ENCODE peak calls at places on chromosomes 2 and 18, in four cellular contexts. P is IMR-90, C is endodermal cell, A is uterus. H is an unnamed sample. For H3K4me1, the result is how much of the 10 kb centered on the place peaks cover.

GRCh38 chr2:218806346-218806978 is 24.5 kb downstream of the CYP27A1 start:
- DNase-seq in A (peak), P (peak), C (no peak), H (peak)

GRCh38 chr2:6877402-6878305 is at the start of gene RSAD2:
- DNase-seq in C (no peak), P (peak), A (peak), H (no peak)

GRCh38 chr2:17643031-17643615 is 102.6 kb downstream of the VSNL1 start:
- DNase-seq in A (peak), P (peak), C (no peak), H (peak)

GRCh38 chr2:73176205-73176880 is 26.0 kb upstream of the NOTO start:
- DNase-seq in A (peak), C (peak), P (no peak), H (peak)

GRCh38 chr2:101064868-101065549 is 62.9 kb downstream of the RPL31 start:
- DNase-seq in A (no peak), C (no peak), P (peak), H (peak)

GRCh38 chr2:172833898-172834297 is 98.3 kb downstream of the RAPGEF4 start:
- DNase-seq in C (no peak), A (no peak), P (peak), H (no peak)

GRCh38 chr2:202064206-202064880 is 8.7 kb upstream of the KIAA2012 start:
- DNase-seq in A (peak), P (peak), C (peak), H (no peak)

GRCh38 chr2:43103093-43103404 is 123.4 kb downstream of the ZFP36L2 start:
- DNase-seq in C (no peak), P (no peak), A (no peak), H (no peak)

GRCh38 chr2:52613064-52613463 is 1154.5 kb upstream of the CHAC2 start:
- DNase-seq in C (peak), P (no peak), A (no peak), H (no peak)

GRCh38 chr2:164717000-164717597 is 95.8 kb upstream of the GRB14 start:
- DNase-seq in P (peak), C (no peak), A (no peak), H (peak)

GRCh38 chr2:9762941-9763340 is 80.3 kb upstream of the TAF1B start:
- DNase-seq in C (no peak), A (no peak), P (no peak), H (no peak)

GRCh38 chr2:55775828-55776227 is 82.2 kb upstream of the PNPT1 start:
- DNase-seq in P (no peak), C (no peak), A (no peak), H (no peak)

GRCh38 chr2:230124792-230125452 is 56.2 kb upstream of the SLC16A14 start:
- DNase-seq in P (no peak), A (no peak), C (no peak), H (peak)

GRCh38 chr2:82675186-82675585 is 1783.9 kb downstream of the SUCLG1 start:
- DNase-seq in C (no peak), P (no peak), A (no peak), H (no peak)

GRCh38 chr2:175432021-175432420 is 250.5 kb upstream of the ATP5MC3 start:
- DNase-seq in P (no peak), A (no peak), C (no peak), H (no peak)

GRCh38 chr2:189037518-189037917 is 63.3 kb downstream of the COL3A1 start:
- DNase-seq in A (no peak), P (peak), C (no peak), H (no peak)

GRCh38 chr2:166180951-166181812 is 53.4 kb upstream of the SCN1A start:
- DNase-seq in A (no peak), P (peak), C (peak), H (peak)

GRCh38 chr2:197079414-197079813 is 152.9 kb upstream of the PGAP1 start:
- DNase-seq in A (no peak), C (no peak), P (peak), H (no peak)

GRCh38 chr18:55097406-55098170 is 138.3 kb upstream of the CCDC68 start:
- DNase-seq in P (no peak), A (no peak), C (no peak), H (no peak)

GRCh38 chr2:75466708-75467311 is 93.9 kb downstream of the EVA1A start:
- DNase-seq in C (peak), P (peak), A (no peak), H (peak)

GRCh38 chr2:207944334-207944733 is 81.0 kb downstream of the PLEKHM3 start:
- DNase-seq in C (no peak), P (no peak), A (no peak), H (no peak)

GRCh38 chr2:172725741-172726140 is 9.9 kb upstream of the RAPGEF4 start:
- DNase-seq in A (no peak), C (no peak), P (no peak), H (peak)

GRCh38 chr18:47899107-47899840 is 31.2 kb downstream of the SMAD2 start:
- DNase-seq in P (peak), C (no peak), A (no peak), H (no peak)

GRCh38 chr18:26803643-26804042 is 61.9 kb downstream of the AQP4 start:
- DNase-seq in C (no peak), A (no peak), P (no peak), H (no peak)

GRCh38 chr18:7141287-7141686 is 23.7 kb upstream of the LAMA1 start:
- DNase-seq in C (no peak), P (no peak), A (no peak), H (no peak)

GRCh38 chr2:54866868-54867267 is 143.4 kb downstream of the EML6 start:
- DNase-seq in A (no peak), P (no peak), C (no peak), H (no peak)

GRCh38 chr2:132593171-132593570 is 76.8 kb downstream of the LYPD1 start:
- DNase-seq in C (peak), P (peak), A (no peak), H (no peak)

GRCh38 chr18:49647496-49648168 is 85.8 kb downstream of the LIPG start:
- DNase-seq in A (no peak), C (peak), P (peak), H (peak)

GRCh38 chr2:120670771-120671480 is 64.7 kb upstream of the GLI2 start:
- DNase-seq in P (no peak), A (no peak), C (no peak), H (no peak)

GRCh38 chr2:44535376-44535775 is 173.6 kb downstream of the CAMKMT start:
- DNase-seq in C (no peak), A (no peak), P (no peak), H (no peak)

GRCh38 chr2:26268184-26268583 is 23.4 kb downstream of the HADHB start:
- DNase-seq in P (peak), C (no peak), A (no peak), H (no peak)

GRCh38 chr2:73156539-73157124 is 43.9 kb upstream of the RAB11FIP5 start:
- DNase-seq in A (peak), P (peak), C (peak), H (peak)

GRCh38 chr2:224121406-224122067 is 82.5 kb upstream of the SERPINE2 start:
- DNase-seq in C (no peak), P (no peak), A (no peak), H (no peak)

GRCh38 chr18:13217971-13218375 is 587 bp upstream of the LDLRAD4 start:
- DNase-seq in C (peak), P (no peak), A (peak), H (no peak)

GRCh38 chr2:75431276-75431675 is 129.5 kb downstream of the EVA1A start:
- DNase-seq in A (no peak), P (no peak), C (no peak), H (no peak)

GRCh38 chr2:153986488-153987229 is 114.9 kb downstream of the GALNT13 start:
- DNase-seq in P (no peak), C (no peak), A (no peak), H (peak)

GRCh38 chr2:65134158-65134557 is 4.3 kb upstream of the RAB1A start:
- DNase-seq in A (no peak), C (no peak), P (no peak), H (no peak)
- H3K4me1 ChIP-seq in A (under half), C (under half), P (under half), H (under half)

GRCh38 chr18:58953627-58954026 is 89.0 kb downstream of the ZNF532 start:
- DNase-seq in A (no peak), P (no peak), C (no peak), H (no peak)
- H3K4me1 ChIP-seq in A (under half), P (under half), C (under half), H (under half)

GRCh38 chr2:215311625-215312394 is at the start of gene ATIC:
- DNase-seq in C (peak), A (peak), P (peak), H (peak)
- H3K4me1 ChIP-seq in C (under half), A (under half), P (under half), H (under half)

GRCh38 chr18:36153771-36154170 is 24.1 kb downstream of the ELP2 start:
- DNase-seq in C (no peak), A (no peak), P (peak), H (no peak)

GRCh38 chr18:36153203-36153602 is 23.5 kb downstream of the ELP2 start:
- DNase-seq in P (peak), C (no peak), A (no peak), H (peak)

GRCh38 chr18:36155960-36156757 is 26.5 kb downstream of the ELP2 start:
- DNase-seq in P (peak), C (no peak), A (no peak), H (no peak)

GRCh38 chr18:36158261-36158867 is 28.7 kb downstream of the ELP2 start:
- DNase-seq in P (peak), C (no peak), A (no peak), H (no peak)

DNA sequence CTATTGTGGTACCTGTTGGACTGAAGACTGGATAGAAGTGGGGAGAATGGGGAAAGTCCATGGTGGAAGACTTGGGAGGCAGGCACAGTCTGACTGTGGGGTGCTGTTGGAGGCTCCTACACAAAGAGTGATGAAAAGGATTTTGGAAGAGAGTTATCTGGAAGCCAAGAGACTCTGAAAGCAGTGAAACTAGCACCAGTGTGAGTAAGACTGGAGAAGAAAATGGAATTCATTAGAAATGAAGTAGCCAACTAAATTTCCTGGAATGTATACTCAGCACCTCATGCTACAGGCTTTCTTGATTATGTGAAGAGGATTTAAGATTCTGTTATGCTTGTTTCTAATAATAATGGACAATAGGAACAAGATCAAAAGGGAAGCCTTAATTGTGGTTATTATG is 27.7 kb downstream of the ELP2 start:
- DNase-seq in P (peak), C (no peak), A (no peak), H (no peak)
- H3K4me1 ChIP-seq in P (under half), C (under half), A (under half), H (under half)

H was measured in SJCRH30.